ENCODE peak calls at places on chromosomes 6 and 20, in five cellular contexts. Q is stimulated activated CD4-positive, alpha-beta T cell treated with anti-CD3 and anti-CD28 coated beads, Interleukin-1b, Interleukin-23, amount 100 ng/mL, for 24 hours; O is T-helper 2 cell; H is stimulated activated effector memory CD8-positive, alpha-beta T cell treated with anti-CD3 and anti-CD28 coated beads, Interleukin-12 subunit alpha, Interleukin-12 subunit beta, amount 100 ng/mL, for 72 hours; D is T follicular helper cell. G is an unnamed sample.

GRCh38 chr20:61442718-61443117 is 190.7 kb downstream of the CDH4 start:
- DNase-seq in Q (no peak), O (no peak), H (no peak), D (no peak), G (no peak)

GRCh38 chr6:56807992-56808342 is 146.9 kb upstream of the BEND6 start:
- DNase-seq in Q (no peak), O (no peak), H (no peak), D (no peak), G (no peak)

GRCh38 chr6:158000530-158001307 is 19.1 kb downstream of the SYNJ2 start:
- DNase-seq in Q (no peak), O (no peak), H (no peak), D (no peak), G (no peak)

GRCh38 chr6:38166411-38167240 is 347.1 kb downstream of the ZFAND3 start:
- DNase-seq in Q (no peak), O (no peak), H (no peak), D (no peak), G (no peak)

GRCh38 chr6:167824591-167825041 is 2.1 kb upstream of the AFDN start:
- DNase-seq in Q (no peak), O (no peak), H (no peak), D (no peak), G (no peak)

GRCh38 chr20:51697119-51697826 is 70.9 kb downstream of the ATP9A start:
- DNase-seq in Q (no peak), O (no peak), H (no peak), D (no peak), G (no peak)

GRCh38 chr6:6690144-6690483 is 101.6 kb downstream of the LY86 start:
- DNase-seq in Q (no peak), O (no peak), H (no peak), D (no peak), G (no peak)

GRCh38 chr6:14016930-14017625 is 92.3 kb downstream of the RNF182 start:
- DNase-seq in Q (no peak), O (no peak), H (no peak), D (no peak), G (no peak)

GRCh38 chr6:166624275-166624674 is 2.8 kb downstream of the RPS6KA2 start:
- DNase-seq in Q (no peak), O (no peak), H (no peak), D (no peak), G (no peak)

GRCh38 chr6:131400054-131400781 is 172.8 kb upstream of the ARG1 start:
- DNase-seq in Q (no peak), O (no peak), H (no peak), D (no peak), G (peak; percentile 87)

GRCh38 chr20:34579936-34580587 is 21.5 kb downstream of the MAP1LC3A start:
- DNase-seq in Q (no peak), O (no peak), H (no peak), D (no peak), G (no peak)

GRCh38 chr20:53903652-53903987 is 166.8 kb downstream of the BCAS1 start:
- DNase-seq in Q (no peak), O (no peak), H (no peak), D (no peak), G (no peak)

GRCh38 chr20:49987015-49987867 is 4.5 kb downstream of the SNAI1 start:
- DNase-seq in Q (no peak), O (no peak), H (no peak), D (no peak), G (no peak)

GRCh38 chr6:25671652-25672051 is 19.6 kb downstream of the SCGN start:
- DNase-seq in Q (no peak), O (no peak), H (no peak), D (no peak), G (no peak)

GRCh38 chr6:71584712-71585436 is 296.3 kb downstream of the OGFRL1 start:
- DNase-seq in Q (no peak), O (no peak), H (no peak), D (no peak), G (no peak)

GRCh38 chr6:37308084-37308817 is 45.5 kb upstream of the RNF8 start:
- DNase-seq in Q (no peak), O (no peak), H (no peak), D (no peak), G (peak; percentile 43)

GRCh38 chr6:155187994-155188706 is 75.7 kb upstream of the CLDN20 start:
- DNase-seq in Q (no peak), O (no peak), H (no peak), D (no peak), G (no peak)

GRCh38 chr6:26240157-26240980 is 124.6 kb upstream of the BTN3A2 start:
- DNase-seq in Q (no peak), O (peak; percentile 14), H (peak; percentile 90), D (peak; percentile 48), G (peak; percentile 38)

GRCh38 chr20:4245542-4245941 is 230.2 kb upstream of the RNF24 start:
- DNase-seq in Q (no peak), O (no peak), H (no peak), D (no peak), G (no peak)

GRCh38 chr20:49323622-49324238 is 45.9 kb upstream of the ZNFX1 start:
- DNase-seq in Q (no peak), O (no peak), H (peak; percentile 61), D (no peak), G (peak; percentile 79)